ENCODE peak calls at places on chromosomes 13 and 19, in six cellular contexts. M is heart left ventricle, O is AG04450, A is breast epithelium, F is AG10803, N is stomach. Q is an unnamed sample.

GRCh38 chr19:40990972-40991381 is at the start of gene CYP2B6:
- DNase-seq in A (no peak), M (no peak), F (no peak), O (no peak), N (no peak), Q (no peak)

GRCh38 chr13:28429685-28430290 is 65.1 kb downstream of the FLT1 start:
- DNase-seq in M (no peak), N (no peak), F (peak), O (no peak), A (no peak), Q (peak)

GRCh38 chr13:51978836-51979556 is 32.3 kb downstream of the ATP7B start:
- DNase-seq in N (no peak), O (no peak), A (no peak), F (no peak), M (no peak), Q (peak)

GRCh38 chr13:33633701-33634525 is 184.0 kb upstream of the RFC3 start:
- DNase-seq in O (no peak), N (no peak), M (no peak), A (no peak), F (peak), Q (peak)

GRCh38 chr13:96100457-96101220 is 10.7 kb downstream of the HS6ST3 start:
- DNase-seq in A (no peak), F (no peak), N (no peak), M (no peak), O (no peak), Q (no peak)

GRCh38 chr13:38265135-38265497 is 84.5 kb upstream of the UFM1 start:
- DNase-seq in F (no peak), A (no peak), M (no peak), O (no peak), N (no peak), Q (no peak)

GRCh38 chr13:44308352-44308751 is 65.3 kb upstream of the SERP2 start:
- DNase-seq in F (no peak), M (no peak), N (no peak), O (no peak), A (no peak), Q (no peak)

GRCh38 chr13:75798353-75799245 is 162.5 kb downstream of the LMO7 start:
- DNase-seq in N (no peak), O (no peak), F (peak), A (no peak), M (no peak), Q (peak)

GRCh38 chr19:52734340-52734892 is 428 bp downstream of the ZNF611 start:
- DNase-seq in A (no peak), M (peak), F (peak), N (peak), O (no peak), Q (peak)

GRCh38 chr19:39502640-39503417 is 4.1 kb downstream of the DLL3 start:
- DNase-seq in N (peak), F (peak), A (no peak), O (no peak), M (peak), Q (peak)

GRCh38 chr13:57878291-57878690 is 246.7 kb downstream of the PCDH17 start:
- DNase-seq in N (no peak), M (no peak), O (no peak), A (no peak), F (no peak), Q (no peak)

GRCh38 chr19:2629491-2630351 is 72.8 kb downstream of the GNG7 start:
- DNase-seq in N (no peak), M (no peak), O (no peak), A (no peak), F (no peak), Q (no peak)

GRCh38 chr19:4524808-4525562 is 6.7 kb upstream of the PLIN4 start:
- DNase-seq in M (peak), N (peak), F (peak), A (no peak), O (no peak), Q (peak)

GRCh38 chr13:24215732-24216131 is 55.2 kb downstream of the SPATA13 start:
- DNase-seq in N (peak), O (no peak), M (peak), F (peak), A (peak), Q (peak)

GRCh38 chr19:14375582-14376291 is 5.5 kb upstream of the ADGRE5 start:
- DNase-seq in O (no peak), M (peak), A (no peak), N (no peak), F (peak), Q (no peak)

GRCh38 chr19:16940626-16941025 is 51.8 kb downstream of the F2RL3 start:
- DNase-seq in N (no peak), A (peak), F (no peak), O (no peak), M (no peak), Q (no peak)

GRCh38 chr19:35901854-35902661 is at the start of gene HCST:
- DNase-seq in A (no peak), M (no peak), F (peak), O (no peak), N (no peak), Q (no peak)
- H3K4me3 ChIP-seq in A (peak), M (no peak), F (peak), O (peak), N (peak), Q (peak)

GRCh38 chr13:111176421-111176820 is 61.3 kb downstream of the ARHGEF7 start:
- DNase-seq in M (no peak), F (no peak), O (no peak), N (no peak), A (no peak), Q (no peak)
- TF ChIP-seq CTCF in M (no peak), F (no peak), O (no peak), N (no peak), A (no peak), Q (no peak)

GRCh38 chr13:92224825-92225224 is 826.4 kb downstream of the GPC5 start:
- DNase-seq in M (no peak), N (no peak), A (no peak), O (no peak), F (no peak), Q (no peak)
- H3K4me3 ChIP-seq in M (no peak), N (no peak), A (no peak), O (no peak), F (no peak), Q (no peak)

GRCh38 chr19:46372901-46373572 is 26.1 kb downstream of the PPP5C start:
- DNase-seq in F (peak), M (no peak), O (no peak), A (peak), N (no peak), Q (peak)

GRCh38 chr19:46373573-46374359 is 26.9 kb downstream of the PPP5C start:
- DNase-seq in M (peak), O (no peak), F (peak), A (peak), N (peak), Q (peak)

GRCh38 chr19:46368116-46368515 is 21.2 kb downstream of the PPP5C start:
- DNase-seq in F (no peak), N (no peak), O (no peak), A (no peak), M (no peak), Q (no peak)

GRCh38 chr19:46369817-46370216 is 22.9 kb downstream of the PPP5C start:
- DNase-seq in M (no peak), N (no peak), A (peak), F (no peak), O (no peak), Q (no peak)

DNA sequence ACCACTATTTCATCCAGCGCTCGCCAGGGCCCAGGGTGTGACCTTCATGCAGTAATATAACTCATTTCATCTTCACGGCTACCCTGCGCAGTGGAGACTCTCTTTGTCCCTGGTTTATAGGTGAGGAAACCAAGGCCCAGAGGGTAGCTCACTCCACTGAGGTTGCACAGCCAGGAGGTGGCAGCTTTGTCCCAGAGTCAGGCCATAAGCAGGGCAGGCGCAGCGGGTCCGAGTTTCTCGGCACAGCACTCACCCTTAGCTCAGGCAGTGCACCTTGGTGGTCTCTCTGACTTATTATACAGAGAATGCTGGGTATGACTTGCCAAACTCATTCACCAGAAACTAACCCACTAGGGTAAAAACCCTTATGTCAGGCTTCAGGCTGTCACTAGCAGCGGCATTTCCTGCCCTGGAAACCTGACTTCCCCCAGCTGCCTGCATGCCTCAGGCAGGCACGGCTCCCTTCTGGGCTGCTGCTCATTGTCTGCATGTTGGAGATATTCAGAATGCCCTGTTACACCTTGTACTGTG is 24.5 kb downstream of the PPP5C start:
- DNase-seq in M (no peak), O (no peak), F (no peak), N (no peak), A (peak), Q (peak)
- TF ChIP-seq CTCF in M (no peak), O (no peak), F (no peak), N (no peak), A (no peak), Q (peak)

DNA sequence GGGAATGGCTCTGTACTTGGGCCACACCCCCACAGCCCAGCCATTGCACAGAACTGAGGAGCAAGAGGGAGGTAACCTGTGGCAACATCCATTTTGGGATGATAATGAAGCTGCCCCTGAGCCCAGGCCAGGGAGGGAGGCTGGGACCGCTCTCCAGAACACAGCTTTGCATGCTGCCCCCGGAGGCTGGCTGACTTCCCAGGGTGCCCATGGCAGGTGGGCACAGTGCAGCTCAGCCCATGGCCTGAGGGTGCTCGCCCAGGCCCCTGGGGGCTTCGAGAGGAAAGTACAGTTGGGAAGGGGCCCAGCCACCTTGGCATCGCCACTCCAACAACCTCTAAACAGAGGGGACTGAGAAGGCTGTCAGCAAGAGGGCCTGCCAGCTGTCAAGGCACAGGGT is 5.7 kb downstream of the COPE start:
- DNase-seq in O (no peak), A (no peak), M (no peak), F (no peak), N (no peak), Q (no peak)
- H3K4me3 ChIP-seq in O (no peak), A (no peak), M (no peak), F (no peak), N (no peak), Q (no peak)

GRCh38 chr19:48333467-48334384 is 8.4 kb downstream of the EMP3 start:
- DNase-seq in M (peak), O (peak), F (peak), N (peak), A (peak), Q (peak)
- TF ChIP-seq CTCF in M (peak), O (peak), F (peak), N (peak), A (no peak), Q (peak)

GRCh38 chr13:102402292-102402691 is 444 bp upstream of the FGF14 start:
- DNase-seq in N (no peak), F (no peak), O (no peak), M (peak), A (no peak), Q (peak)

GRCh38 chr13:102401305-102401704 is 543 bp downstream of the FGF14 start:
- DNase-seq in A (no peak), F (peak), O (no peak), M (no peak), N (no peak), Q (peak)

GRCh38 chr13:102400619-102401125 is 1.2 kb downstream of the FGF14 start:
- DNase-seq in A (no peak), M (peak), N (no peak), O (no peak), F (no peak), Q (peak)

GRCh38 chr13:102401755-102402154 is at the start of gene FGF14:
- DNase-seq in F (no peak), N (no peak), A (no peak), M (no peak), O (no peak), Q (no peak)

DNA sequence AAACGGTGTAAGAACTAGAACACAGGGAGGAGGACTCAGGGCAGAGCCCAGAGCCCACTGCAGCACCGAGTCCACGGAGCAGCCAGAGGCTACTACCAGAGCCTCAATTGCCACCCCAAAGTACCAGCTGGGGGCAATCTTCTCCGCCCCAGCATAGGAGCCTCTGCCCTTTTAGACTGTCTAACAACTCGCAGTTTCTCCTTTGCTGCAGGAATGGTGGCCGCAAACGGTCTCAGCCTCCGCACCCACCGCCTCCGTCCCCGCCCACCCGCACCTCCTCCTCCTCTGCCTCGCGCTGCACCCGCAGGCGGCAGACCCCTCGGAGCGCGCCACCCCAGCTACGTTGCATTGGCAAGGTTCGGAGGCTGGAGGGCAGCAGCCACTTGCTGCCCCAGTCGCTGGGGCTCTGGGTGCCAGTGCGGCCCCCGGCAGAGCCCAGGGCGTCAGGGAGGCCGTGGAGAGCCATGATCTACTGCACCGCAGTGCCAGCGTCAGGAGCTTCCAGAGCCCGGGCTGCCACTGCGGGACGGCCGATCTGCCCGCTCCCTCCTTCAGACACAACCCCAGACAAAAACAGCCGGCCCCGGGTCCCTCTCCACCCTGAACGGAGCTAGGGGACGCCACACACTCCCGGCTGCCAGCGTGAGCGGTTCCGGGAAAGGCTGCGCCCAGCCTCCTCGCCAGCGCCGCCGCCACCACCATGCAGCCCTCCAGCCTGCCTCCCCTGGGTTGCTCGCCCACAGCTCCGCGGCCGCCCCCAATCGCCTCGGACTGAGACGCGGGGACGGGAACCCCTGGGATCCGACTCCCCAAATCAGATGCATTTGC is 1.8 kb downstream of the FGF14 start:
- DNase-seq in A (no peak), M (peak), F (peak), O (no peak), N (no peak), Q (no peak)
- H3K4me3 ChIP-seq in A (peak), M (peak), F (peak), O (peak), N (peak), Q (peak)